ENCODE peak calls at places on chromosomes 12 and 14, in four cellular contexts. W is HCT116, V is H1, P is sigmoid colon. I is an unnamed sample.

GRCh38 chr14:31110872-31111271 is 84.7 kb upstream of the STRN3 start:
- DNase-seq in V (no peak), P (no peak), W (no peak), I (no peak)

GRCh38 chr12:89507015-89507824 is 17.4 kb downstream of the GALNT4 start:
- DNase-seq in P (no peak), V (no peak), W (no peak), I (no peak)

GRCh38 chr14:67241416-67242362 is at the start of gene PALS1:
- DNase-seq in V (peak), P (peak), W (peak), I (peak)

GRCh38 chr12:24095245-24095644 is 145.8 kb upstream of the SOX5 start:
- DNase-seq in V (no peak), P (no peak), W (no peak), I (no peak)

GRCh38 chr14:74649673-74650072 is 37.6 kb upstream of the LTBP2 start:
- DNase-seq in P (no peak), W (no peak), V (no peak), I (no peak)

GRCh38 chr12:71795901-71796300 is 41.2 kb downstream of the RAB21 start:
- DNase-seq in P (no peak), V (no peak), W (no peak), I (no peak)

GRCh38 chr14:41606249-41607118 is at the start of gene LRFN5:
- DNase-seq in W (no peak), P (peak), V (peak), I (no peak)

GRCh38 chr14:55846852-55847471 is 267.0 kb downstream of the KTN1 start:
- DNase-seq in V (no peak), W (no peak), P (peak), I (no peak)

GRCh38 chr12:95574799-95575452 is 23.6 kb upstream of the USP44 start:
- DNase-seq in W (peak), V (no peak), P (no peak), I (no peak)

GRCh38 chr12:4909734-4910501 is at the start of gene KCNA1:
- DNase-seq in V (peak), W (no peak), P (peak), I (peak)

GRCh38 chr12:132171293-132171967 is 27.2 kb downstream of the NOC4L start:
- DNase-seq in P (no peak), W (no peak), V (no peak), I (no peak)

GRCh38 chr12:39846971-39847661 is 227.5 kb upstream of the ABCD2 start:
- DNase-seq in P (no peak), W (no peak), V (no peak), I (no peak)

GRCh38 chr12:24668563-24668962 is 280.3 kb downstream of the BCAT1 start:
- DNase-seq in P (no peak), V (no peak), W (no peak), I (no peak)

GRCh38 chr12:12392428-12392827 is 35.5 kb downstream of the BORCS5 start:
- DNase-seq in P (no peak), W (no peak), V (no peak), I (no peak)

GRCh38 chr12:69513297-69513696 is 43.1 kb downstream of the FRS2 start:
- DNase-seq in W (no peak), P (no peak), V (no peak), I (no peak)

GRCh38 chr12:69512820-69513219 is 42.6 kb downstream of the FRS2 start:
- DNase-seq in P (no peak), W (no peak), V (no peak), I (no peak)

GRCh38 chr12:69511016-69511415 is 40.8 kb downstream of the FRS2 start:
- DNase-seq in V (no peak), W (no peak), P (no peak), I (no peak)

GRCh38 chr12:69511469-69511868 is 41.3 kb downstream of the FRS2 start:
- DNase-seq in V (no peak), P (no peak), W (no peak), I (no peak)

GRCh38 chr12:69511870-69512269 is 41.7 kb downstream of the FRS2 start:
- DNase-seq in W (no peak), V (no peak), P (no peak), I (no peak)
- TF ChIP-seq POLR2AphosphoS5 in W (no peak), V (no peak), P (no peak), I (no peak)

GRCh38 chr14:103908580-103908979 is 19.7 kb upstream of the TDRD9 start:
- DNase-seq in W (no peak), V (no peak), P (no peak), I (no peak)

GRCh38 chr14:103910984-103911383 is 17.3 kb upstream of the TDRD9 start:
- DNase-seq in V (no peak), P (no peak), W (no peak), I (no peak)

GRCh38 chr14:103909531-103910261 is 18.6 kb upstream of the TDRD9 start:
- DNase-seq in V (no peak), P (no peak), W (no peak), I (no peak)

GRCh38 chr14:103905861-103906456 is 22.3 kb upstream of the TDRD9 start:
- DNase-seq in V (peak), W (no peak), P (no peak), I (no peak)

DNA sequence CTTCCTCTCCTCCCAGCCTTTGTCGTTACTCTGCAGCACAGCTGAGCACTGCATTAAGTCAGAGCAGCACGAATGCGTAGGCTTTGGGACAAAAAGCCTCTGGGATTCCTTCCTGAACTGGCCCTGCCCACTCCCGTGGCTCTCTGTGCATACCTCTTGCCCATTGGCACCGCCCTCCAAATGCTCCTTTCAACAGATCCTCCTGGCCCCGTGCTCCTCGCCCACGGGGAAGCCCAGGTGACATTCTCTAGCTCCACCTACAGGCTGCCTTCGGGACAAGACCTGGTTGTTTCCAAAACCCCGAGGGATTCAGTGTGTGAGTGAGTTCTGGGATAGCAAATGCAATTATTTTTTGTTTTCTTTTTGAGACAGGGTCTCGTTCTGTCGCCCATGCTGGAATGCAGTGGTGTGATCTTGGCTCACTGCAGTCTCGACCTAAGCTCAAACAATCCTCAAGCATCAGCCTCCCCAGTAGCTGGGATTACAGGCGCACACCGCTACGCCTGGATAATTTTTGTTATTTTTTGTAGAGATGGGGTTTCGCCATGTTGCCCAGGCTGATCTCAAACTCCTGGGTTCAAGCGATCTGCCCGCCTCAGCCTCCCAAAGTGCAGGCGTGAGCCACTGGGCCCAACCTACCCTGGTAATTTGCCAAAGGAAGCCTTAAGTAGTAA is 17.9 kb upstream of the TDRD9 start:
- DNase-seq in W (peak), V (peak), P (peak), I (peak)
- TF ChIP-seq POLR2AphosphoS5 in W (peak), V (peak), P (no peak), I (no peak)

GRCh38 chr12:129312048-129312447 is 458.8 kb downstream of the GLT1D1 start:
- DNase-seq in W (no peak), P (no peak), V (no peak), I (no peak)
- TF ChIP-seq POLR2AphosphoS5 in W (no peak), P (no peak), V (no peak), I (no peak)

GRCh38 chr12:124518051-124518932 is 49.1 kb downstream of the NCOR2 start:
- DNase-seq in V (no peak), P (peak), W (peak), I (no peak)
- TF ChIP-seq POLR2AphosphoS5 in V (no peak), P (peak), W (no peak), I (no peak)

DNA sequence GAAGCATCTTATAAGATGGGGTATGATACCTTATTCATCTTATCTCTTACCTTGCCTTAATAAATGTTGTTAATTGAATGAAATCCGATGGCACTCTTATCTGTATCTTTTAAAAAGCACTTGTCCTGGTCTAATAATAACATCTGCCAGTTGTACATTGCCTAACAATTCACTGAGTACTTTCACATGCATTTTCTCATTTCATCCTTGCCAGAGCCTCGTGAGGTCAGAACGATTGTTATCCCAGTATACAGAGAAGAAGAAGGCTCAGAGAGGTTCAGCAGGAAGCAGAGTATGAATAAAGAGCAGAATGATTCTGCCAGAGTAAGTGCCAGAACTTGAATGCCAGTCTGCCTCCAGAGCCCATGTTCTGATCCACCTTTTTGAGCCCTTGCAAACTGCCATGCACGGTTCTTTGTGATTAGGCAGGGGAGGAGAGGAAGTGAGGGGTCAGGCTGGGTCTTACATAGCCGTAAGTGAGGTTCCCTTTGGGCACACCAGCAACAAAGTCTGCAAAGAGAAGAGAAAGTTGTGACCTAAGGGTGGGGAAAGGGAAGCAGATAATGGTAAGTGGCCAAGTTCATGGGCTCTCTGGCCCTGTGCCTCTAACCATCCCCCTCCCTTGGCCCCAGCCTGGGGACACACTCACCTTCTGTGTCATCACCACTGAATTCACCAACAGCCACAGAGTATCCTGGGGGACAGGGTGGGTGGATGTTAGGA is 11.7 kb downstream of the ITGA5 start:
- DNase-seq in P (no peak), V (no peak), W (no peak), I (no peak)
- TF ChIP-seq POLR2AphosphoS5 in P (no peak), V (no peak), W (no peak), I (no peak)

I was measured in GM12891.